ENCODE peak calls at places on chromosomes 5 and 9, in seven cellular contexts. D, U, W, E, X, C and F are unnamed samples.

GRCh38 chr9:89363311-89363670 is 45.0 kb downstream of the SECISBP2 start:
- DNase-seq in D (no peak), U (no peak), W (peak), E (peak), X (no peak), C (no peak), F (no peak)

GRCh38 chr9:129889936-129890717 is 54.9 kb downstream of the USP20 start:
- DNase-seq in D (no peak), U (no peak), W (no peak), E (peak), X (peak), C (peak), F (no peak)

GRCh38 chr5:137646761-137647160 is 89.1 kb downstream of the KLHL3 start:
- DNase-seq in D (no peak), U (no peak), W (no peak), E (no peak), X (no peak), C (no peak), F (no peak)

GRCh38 chr5:23446436-23446835 is 61.0 kb upstream of the PRDM9 start:
- DNase-seq in D (no peak), U (no peak), W (no peak), E (no peak), X (no peak), C (no peak), F (peak)

GRCh38 chr5:176436641-176437040 is 11.5 kb upstream of the FAF2 start:
- DNase-seq in D (no peak), U (peak), W (no peak), E (no peak), X (no peak), C (no peak), F (no peak)

GRCh38 chr9:97852001-97852398 is 1.0 kb upstream of the FOXE1 start:
- DNase-seq in D (peak), U (no peak), W (no peak), E (no peak), X (peak), C (peak), F (no peak)

GRCh38 chr9:15622596-15622995 is 69.8 kb downstream of the CCDC171 start:
- DNase-seq in D (no peak), U (peak), W (no peak), E (no peak), X (peak), C (no peak), F (no peak)

GRCh38 chr5:57735754-57736153 is 253.1 kb upstream of the ACTBL2 start:
- DNase-seq in D (no peak), U (no peak), W (no peak), E (no peak), X (no peak), C (no peak), F (peak)

GRCh38 chr5:156934450-156935211 is 28.4 kb downstream of the TIMD4 start:
- DNase-seq in D (peak), U (peak), W (no peak), E (no peak), X (peak), C (peak), F (no peak)

GRCh38 chr5:137700282-137700680 is 35.6 kb downstream of the KLHL3 start:
- DNase-seq in D (no peak), U (no peak), W (no peak), E (no peak), X (no peak), C (no peak), F (no peak)

GRCh38 chr9:12819436-12820185 is 44.8 kb downstream of the LURAP1L start:
- DNase-seq in D (peak), U (peak), W (no peak), E (no peak), X (peak), C (peak), F (no peak)

GRCh38 chr5:1460054-1460682 is 14.9 kb upstream of the SLC6A3 start:
- DNase-seq in D (no peak), U (no peak), W (peak), E (no peak), X (no peak), C (no peak), F (no peak)

GRCh38 chr5:1463326-1464095 is 18.3 kb upstream of the SLC6A3 start:
- DNase-seq in D (no peak), U (no peak), W (peak), E (peak), X (no peak), C (no peak), F (no peak)

GRCh38 chr5:1464096-1464446 is 18.8 kb upstream of the SLC6A3 start:
- DNase-seq in D (no peak), U (no peak), W (peak), E (peak), X (no peak), C (no peak), F (no peak)

GRCh38 chr5:1462358-1462757 is 17.1 kb upstream of the SLC6A3 start:
- DNase-seq in D (no peak), U (no peak), W (no peak), E (peak), X (no peak), C (no peak), F (no peak)

DNA sequence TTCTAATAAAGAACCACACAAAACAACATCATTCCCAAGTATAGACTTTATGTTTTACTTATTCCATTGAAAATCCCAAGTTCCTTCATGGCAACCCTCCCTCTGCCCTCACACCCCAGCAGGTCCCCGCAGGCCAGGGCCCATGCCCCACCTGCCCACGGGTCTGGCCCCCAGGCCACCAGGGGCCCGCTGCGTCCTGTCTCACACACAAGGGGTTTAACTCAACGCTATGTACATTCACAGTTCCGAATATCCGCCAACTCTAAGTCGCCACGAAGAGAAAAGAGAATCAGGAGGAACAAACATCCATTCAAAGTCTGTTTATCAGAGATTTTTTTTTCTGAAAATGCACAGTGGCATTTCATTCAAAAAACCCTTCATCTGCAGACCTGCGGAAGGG is 16.2 kb upstream of the SLC6A3 start:
- DNase-seq in D (no peak), U (no peak), W (no peak), E (no peak), X (no peak), C (no peak), F (no peak)
- H3K4me3 ChIP-seq in D (no peak), U (no peak), W (no peak), E (no peak), X (no peak), C (no peak), F (no peak)

GRCh38 chr5:135207866-135208265 is 173.8 kb upstream of the PITX1 start:
- DNase-seq in D (peak), U (no peak), W (no peak), E (no peak), X (no peak), C (no peak), F (no peak)

GRCh38 chr5:135209495-135209837 is 175.4 kb upstream of the PITX1 start:
- DNase-seq in D (peak), U (no peak), W (no peak), E (no peak), X (no peak), C (no peak), F (no peak)

GRCh38 chr5:135210286-135211055 is 176.4 kb upstream of the PITX1 start:
- DNase-seq in D (peak), U (no peak), W (no peak), E (no peak), X (no peak), C (no peak), F (no peak)

GRCh38 chr5:135206862-135207261 is 172.8 kb upstream of the PITX1 start:
- DNase-seq in D (peak), U (no peak), W (no peak), E (no peak), X (no peak), C (no peak), F (no peak)

DNA sequence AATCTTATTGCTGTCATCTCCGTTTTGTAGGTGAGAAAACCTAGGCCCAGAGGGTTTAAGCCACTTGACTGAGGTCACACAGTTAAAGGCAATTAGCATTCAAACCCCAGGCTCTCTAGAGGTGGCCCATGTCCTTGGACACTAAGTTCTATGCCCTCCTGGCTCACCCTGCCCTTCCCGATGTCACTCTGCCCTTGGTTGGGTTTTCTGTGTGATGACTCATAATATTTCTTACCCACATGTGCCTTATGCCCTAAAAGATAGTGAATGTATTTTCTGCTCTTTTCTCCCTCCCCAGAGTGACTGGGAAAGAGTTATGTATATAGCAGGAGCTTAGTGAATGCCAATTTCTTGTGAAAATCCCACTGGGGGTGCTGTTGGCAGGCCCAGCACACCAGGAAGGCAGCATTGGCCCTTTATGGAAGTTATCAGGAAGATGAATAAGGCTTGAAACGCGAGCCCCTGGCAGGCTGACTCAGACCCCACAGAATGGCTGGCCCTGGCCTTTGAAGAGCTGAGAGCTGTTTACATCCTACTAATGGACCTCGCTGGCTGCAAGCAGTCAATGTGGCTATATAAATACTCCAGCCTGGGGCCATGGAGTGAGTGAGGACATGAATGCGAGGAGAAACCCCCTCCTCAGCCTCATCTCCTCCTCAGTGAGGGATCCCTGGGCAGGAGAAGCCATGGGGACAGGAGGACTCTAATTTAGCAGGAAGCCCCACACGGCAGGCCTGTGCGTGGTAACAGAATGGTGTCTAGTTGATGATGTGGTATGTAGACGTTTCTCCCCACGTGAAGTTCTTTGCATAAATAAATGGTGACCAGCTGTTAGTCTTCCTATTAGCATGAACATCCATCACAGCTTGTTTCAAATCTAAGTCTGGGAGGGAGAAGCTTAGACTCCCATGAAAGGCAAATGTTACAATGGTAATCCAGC is 174.8 kb upstream of the PITX1 start:
- DNase-seq in D (peak), U (no peak), W (peak), E (no peak), X (peak), C (no peak), F (no peak)
- TF ChIP-seq CTCF in D (no peak), U (no peak), W (no peak), E (no peak), X (no peak), C (no peak), F (peak)

GRCh38 chr5:139925163-139925562 is 117.9 kb downstream of the NRG2 start:
- DNase-seq in D (no peak), U (no peak), W (no peak), E (no peak), X (no peak), C (no peak), F (no peak)
- H3K4me3 ChIP-seq in D (no peak), U (no peak), W (no peak), E (no peak), X (no peak), C (no peak), F (no peak)

GRCh38 chr5:150692276-150692675 is 8.6 kb downstream of the RBM22 start:
- DNase-seq in D (no peak), U (no peak), W (no peak), E (no peak), X (no peak), C (no peak), F (no peak)
- TF ChIP-seq CTCF in D (no peak), U (no peak), W (no peak), E (no peak), X (no peak), C (no peak), F (no peak)

GRCh38 chr5:127313847-127314473 is 23.4 kb downstream of the MEGF10 start:
- DNase-seq in D (peak), U (peak), W (peak), E (peak), X (peak), C (peak), F (no peak)
- H3K4me3 ChIP-seq in D (no peak), U (no peak), W (no peak), E (no peak), X (no peak), C (no peak), F (no peak)

DNA sequence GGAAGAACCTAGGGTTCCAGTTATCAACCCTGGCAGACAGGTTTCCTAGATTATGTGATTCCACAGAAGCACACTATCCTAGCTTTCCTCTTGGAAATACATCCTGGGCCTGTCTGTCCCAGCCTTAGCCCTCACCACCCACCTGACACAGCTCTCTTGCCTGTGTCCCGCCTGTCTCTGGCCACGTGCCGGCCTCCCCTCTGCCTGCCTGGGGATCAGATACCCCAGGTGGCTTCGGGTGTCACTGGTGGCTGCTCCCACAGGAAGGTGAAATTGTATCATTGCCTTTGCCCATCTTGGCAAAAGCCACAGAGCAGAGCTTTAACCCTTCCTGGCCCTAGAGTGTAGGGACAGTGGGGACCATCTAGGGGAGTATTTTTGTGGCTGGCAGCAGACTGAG is 6.2 kb downstream of the COL27A1 start:
- DNase-seq in D (no peak), U (no peak), W (no peak), E (no peak), X (no peak), C (no peak), F (no peak)
- TF ChIP-seq CTCF in D (no peak), U (no peak), W (no peak), E (no peak), X (no peak), C (no peak), F (no peak)

GRCh38 chr5:141022384-141022783 is 28.8 kb upstream of the PCDHB1 start:
- DNase-seq in D (no peak), U (no peak), W (no peak), E (no peak), X (no peak), C (no peak), F (no peak)
- H3K4me3 ChIP-seq in D (no peak), U (no peak), W (no peak), E (no peak), X (no peak), C (no peak), F (no peak)